ENCODE peak calls at places on chromosome 15, in ten cellular contexts. Q is B cell, C is endodermal cell, O is adrenal gland, I is neural crest cell, L is tibial artery, F is fibroblast of pulmonary artery, B is neural progenitor cell, Y is GM23338, G is esophagus squamous epithelium. V is an unnamed sample.

GRCh38 chr15:69903476-69904295 is 194.0 kb downstream of the TLE3 start:
- DNase-seq in L (no peak), F (peak), G (no peak), Q (no peak), I (no peak), C (no peak), B (no peak), O (no peak), Y (no peak), V (no peak)

GRCh38 chr15:57025264-57025939 is 107.0 kb downstream of the TCF12 start:
- DNase-seq in G (no peak), C (no peak), I (no peak), Y (no peak), L (no peak), B (peak), O (no peak), Q (no peak), F (peak), V (no peak)

GRCh38 chr15:99504823-99505551 is 60.8 kb upstream of the MEF2A start:
- DNase-seq in Q (no peak), I (no peak), L (no peak), O (no peak), F (peak), B (no peak), Y (peak), C (peak), G (no peak), V (no peak)

GRCh38 chr15:53130943-53131342 is 340.8 kb upstream of the ONECUT1 start:
- DNase-seq in Q (no peak), Y (no peak), L (no peak), I (no peak), O (no peak), G (no peak), F (no peak), C (no peak), B (peak), V (no peak)

GRCh38 chr15:30859091-30859874 is 44.4 kb upstream of the FAN1 start:
- DNase-seq in O (no peak), G (no peak), F (peak), Y (peak), B (peak), C (no peak), I (peak), Q (no peak), L (no peak), V (peak)

GRCh38 chr15:68145706-68146105 is 59.4 kb downstream of the CALML4 start:
- DNase-seq in C (no peak), I (no peak), G (no peak), O (no peak), L (no peak), Y (no peak), B (no peak), F (peak), Q (no peak), V (no peak)

GRCh38 chr15:40006003-40006402 is 33.0 kb downstream of the SRP14 start:
- DNase-seq in I (no peak), B (no peak), O (no peak), L (no peak), C (no peak), G (no peak), Y (no peak), F (peak), Q (no peak), V (no peak)

GRCh38 chr15:78178056-78178455 is 28.9 kb downstream of the IDH3A start:
- DNase-seq in B (no peak), O (no peak), C (no peak), F (no peak), I (no peak), Q (no peak), L (no peak), Y (no peak), G (no peak), V (no peak)

GRCh38 chr15:93488157-93488803 is 399.3 kb upstream of the RGMA start:
- DNase-seq in G (no peak), L (no peak), F (no peak), Q (no peak), O (no peak), Y (no peak), C (no peak), I (no peak), B (no peak), V (no peak)

GRCh38 chr15:91857224-91857585 is 3.7 kb downstream of the SLCO3A1 start:
- DNase-seq in B (no peak), C (no peak), F (no peak), Y (no peak), Q (no peak), O (no peak), G (no peak), L (no peak), I (no peak), V (no peak)

GRCh38 chr15:91855241-91855640 is 1.7 kb downstream of the SLCO3A1 start:
- DNase-seq in Y (no peak), I (no peak), G (no peak), L (no peak), C (no peak), O (no peak), Q (no peak), B (no peak), F (no peak), V (no peak)

GRCh38 chr15:91853968-91854943 is 748 bp downstream of the SLCO3A1 start:
- DNase-seq in B (peak), Q (no peak), Y (peak), G (no peak), I (peak), O (peak), C (peak), F (peak), L (peak), V (peak)

GRCh38 chr15:91857772-91858171 is 4.3 kb downstream of the SLCO3A1 start:
- DNase-seq in I (no peak), B (no peak), G (no peak), L (no peak), Y (no peak), F (no peak), C (no peak), O (no peak), Q (no peak), V (no peak)

GRCh38 chr15:91855684-91856553 is 2.4 kb downstream of the SLCO3A1 start:
- DNase-seq in Y (peak), Q (no peak), F (no peak), G (no peak), L (no peak), O (no peak), I (no peak), B (peak), C (peak), V (peak)
- TF ChIP-seq CTCF in Y (peak), Q (no peak), F (no peak), G (peak), L (no peak), O (no peak), I (peak), B (peak), C (peak), V (peak)

GRCh38 chr15:72233759-72234158 is 2.8 kb upstream of the PKM start:
- DNase-seq in B (no peak), Q (no peak), G (no peak), Y (no peak), C (no peak), F (no peak), L (no peak), I (no peak), O (no peak), V (no peak)
- TF ChIP-seq CTCF in B (no peak), Q (no peak), G (no peak), Y (no peak), C (no peak), F (no peak), L (no peak), I (no peak), O (no peak), V (no peak)

DNA sequence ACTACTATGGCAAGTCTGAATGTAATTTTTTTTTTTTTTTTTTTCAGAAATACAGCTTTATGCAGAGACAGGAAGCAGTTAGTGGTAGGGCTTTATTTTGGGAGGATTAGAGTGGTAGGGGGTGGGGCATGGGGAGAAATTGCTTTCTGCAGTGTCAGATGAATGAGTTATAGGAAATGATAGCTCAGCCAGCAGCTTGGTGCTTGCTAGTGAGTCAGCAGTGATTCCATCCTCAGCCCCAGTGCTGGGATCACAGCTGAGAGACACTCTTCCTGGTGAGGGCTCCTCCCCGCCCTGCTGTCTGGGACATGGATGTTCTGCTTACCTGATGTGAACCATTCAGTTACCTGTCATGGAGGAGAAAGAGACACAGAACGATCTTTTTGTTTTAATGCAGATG is 39.6 kb downstream of the SEMA6D start:
- DNase-seq in I (no peak), Y (no peak), C (no peak), G (no peak), L (no peak), Q (no peak), O (peak), B (no peak), F (peak), V (no peak)
- TF ChIP-seq CTCF in I (no peak), Y (no peak), C (no peak), G (no peak), L (no peak), Q (no peak), O (no peak), B (no peak), F (no peak), V (no peak)

DNA sequence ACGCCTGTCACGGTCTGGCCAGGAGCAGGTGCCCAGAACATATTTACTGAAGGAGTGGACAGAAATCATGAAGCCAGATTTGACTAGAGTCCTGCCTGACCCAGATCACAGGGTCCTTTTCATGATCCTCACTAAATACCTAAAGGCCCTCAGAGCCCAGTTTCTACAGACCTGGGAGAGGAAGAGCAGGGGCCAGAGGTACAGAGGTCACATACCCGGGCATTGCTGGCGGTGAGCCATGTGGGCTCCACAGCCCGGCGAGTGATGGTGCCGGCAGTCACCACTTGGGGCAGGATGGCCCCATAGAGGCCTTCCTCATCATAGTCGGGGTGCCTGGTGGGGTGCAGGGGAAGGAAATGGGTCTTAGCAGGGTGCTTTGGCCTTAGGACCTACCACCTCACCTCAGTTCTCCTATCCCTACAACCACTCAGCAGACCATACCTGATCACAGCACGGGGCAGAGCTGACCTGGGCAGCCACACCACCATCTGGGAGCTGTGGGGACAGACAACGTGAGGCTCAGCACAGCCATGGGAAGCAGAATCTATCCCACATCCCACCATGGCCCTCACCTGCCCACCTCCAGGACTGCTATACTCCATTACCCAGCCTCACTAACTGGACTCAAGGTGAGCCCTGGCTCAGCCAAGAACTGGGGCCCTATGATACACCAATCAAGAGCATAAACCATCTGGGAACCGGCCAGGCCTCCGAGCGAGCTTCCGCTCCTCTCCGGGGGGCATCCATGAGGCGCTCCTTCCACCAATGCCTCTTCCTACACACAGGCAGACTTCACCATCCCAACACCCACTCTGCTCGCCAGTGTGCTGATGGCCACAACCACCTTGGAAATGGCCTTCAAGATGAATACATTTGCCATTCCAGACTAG is 12.9 kb downstream of the POLG start:
- DNase-seq in B (no peak), O (no peak), L (peak), C (peak), Y (peak), G (no peak), F (no peak), Q (no peak), I (no peak), V (no peak)
- TF ChIP-seq CTCF in B (peak), O (no peak), L (no peak), C (peak), Y (peak), G (no peak), F (no peak), Q (no peak), I (peak), V (no peak)

DNA sequence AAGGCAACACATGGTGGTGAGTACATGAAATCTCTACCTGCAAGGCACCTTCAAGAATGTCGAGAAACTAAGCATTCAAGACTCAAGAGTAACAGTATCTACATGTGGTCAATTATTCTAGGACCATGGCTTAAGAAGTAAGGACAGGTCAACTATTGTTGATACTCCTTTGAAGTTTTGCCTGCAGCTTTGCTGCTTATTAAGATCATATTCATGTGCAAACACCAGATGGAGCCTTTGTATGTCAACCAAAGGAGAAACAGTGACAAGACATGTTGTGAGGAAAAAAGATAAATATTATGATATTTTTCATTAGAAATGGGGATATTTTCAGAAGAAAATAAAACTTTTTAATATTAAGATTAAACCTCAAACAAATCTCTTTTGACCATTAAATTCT is 52.3 kb upstream of the FGF7 start:
- DNase-seq in Y (no peak), F (peak), L (no peak), O (no peak), B (no peak), G (no peak), C (no peak), I (no peak), Q (no peak), V (no peak)
- TF ChIP-seq CTCF in Y (no peak), F (peak), L (no peak), O (no peak), B (no peak), G (no peak), C (no peak), I (peak), Q (no peak), V (no peak)

DNA sequence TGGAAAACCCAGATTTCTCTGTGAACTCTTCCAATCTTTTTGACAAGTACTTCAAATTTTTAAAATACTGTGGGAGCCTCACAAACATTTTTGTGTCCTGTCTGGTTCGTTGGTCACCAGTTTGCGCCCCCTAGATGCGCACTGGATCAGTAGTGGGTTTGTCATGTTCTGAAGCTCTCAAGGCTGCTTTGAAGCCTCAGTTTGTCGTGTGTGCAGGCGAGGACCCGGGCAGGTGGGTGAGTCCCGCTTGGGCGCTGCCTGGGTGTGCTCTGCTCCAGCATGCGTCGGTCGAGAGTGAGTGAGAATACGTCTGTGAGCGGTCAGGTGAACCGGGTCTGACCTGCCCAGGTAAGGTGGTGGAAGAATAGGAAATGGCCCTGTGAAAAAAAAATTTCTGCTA is 17.3 kb upstream of the AEN start:
- DNase-seq in O (no peak), L (no peak), I (no peak), B (peak), C (no peak), F (no peak), Q (no peak), Y (peak), G (no peak), V (no peak)
- TF ChIP-seq CTCF in O (no peak), L (no peak), I (no peak), B (peak), C (peak), F (no peak), Q (no peak), Y (peak), G (no peak), V (no peak)